ENCODE peak calls at places on chromosomes 16 and 17, in five cellular contexts. G is HCT116, H is A549, C is fibroblast of lung, J is stomach. O is an unnamed sample. For H3K4me1, the result is how much of the 10 kb centered on the place peaks cover.

GRCh38 chr17:63701477-63702222 is 1.7 kb upstream of the LIMD2 start:
- DNase-seq in G (no peak), H (no peak), C (no peak), J (peak), O (peak)

GRCh38 chr16:12794486-12795399 is 8.9 kb downstream of the CPPED1 start:
- DNase-seq in G (no peak), H (no peak), C (no peak), J (no peak), O (no peak)

GRCh38 chr17:65131946-65132345 is 5.2 kb upstream of the RGS9 start:
- DNase-seq in G (no peak), H (peak), C (peak), J (no peak), O (no peak)

GRCh38 chr17:65918921-65919546 is 272.9 kb downstream of the CEP112 start:
- DNase-seq in G (no peak), H (no peak), C (no peak), J (no peak), O (no peak)

GRCh38 chr17:10836145-10836544 is 1.7 kb downstream of the PIRT start:
- DNase-seq in G (no peak), H (no peak), C (no peak), J (no peak), O (no peak)

GRCh38 chr17:79950306-79950705 is 85.4 kb downstream of the TBC1D16 start:
- DNase-seq in G (no peak), H (no peak), C (no peak), J (peak), O (peak)

GRCh38 chr17:68176770-68177169 is 71.1 kb upstream of the AMZ2 start:
- DNase-seq in G (no peak), H (no peak), C (no peak), J (no peak), O (no peak)

GRCh38 chr16:49623501-49624266 is 232.2 kb downstream of the ZNF423 start:
- DNase-seq in G (no peak), H (no peak), C (no peak), J (no peak), O (no peak)

GRCh38 chr16:21526923-21527807 is 72.2 kb upstream of the METTL9 start:
- DNase-seq in G (no peak), H (no peak), C (no peak), J (no peak), O (no peak)

GRCh38 chr17:78804777-78805176 is 22.7 kb upstream of the CYTH1 start:
- DNase-seq in G (no peak), H (no peak), C (no peak), J (no peak), O (no peak)

GRCh38 chr16:6926762-6927161 is 405.9 kb upstream of the RBFOX1 start:
- DNase-seq in G (no peak), H (no peak), C (no peak), J (no peak), O (no peak)

GRCh38 chr17:62188713-62189112 is 123.6 kb upstream of the MED13 start:
- DNase-seq in G (no peak), H (peak), C (no peak), J (peak), O (peak)

GRCh38 chr17:33786478-33786877 is 468.6 kb upstream of the CCL2 start:
- DNase-seq in G (no peak), H (no peak), C (no peak), J (no peak), O (no peak)

GRCh38 chr17:61305024-61305423 is 94.6 kb upstream of the TBX2 start:
- DNase-seq in G (no peak), H (no peak), C (no peak), J (no peak), O (no peak)

GRCh38 chr17:40065041-40065770 is 2.4 kb downstream of the THRA start:
- DNase-seq in G (no peak), H (peak), C (peak), J (no peak), O (peak)

GRCh38 chr17:70636517-70637133 is 467.3 kb downstream of the KCNJ2 start:
- DNase-seq in G (peak), H (peak), C (peak), J (no peak), O (no peak)

GRCh38 chr17:72619976-72620650 is 472.4 kb downstream of the SLC39A11 start:
- DNase-seq in G (no peak), H (no peak), C (no peak), J (no peak), O (no peak)

GRCh38 chr17:28100936-28101335 is 58.5 kb downstream of the NLK start:
- DNase-seq in G (no peak), H (no peak), C (no peak), J (no peak), O (no peak)

GRCh38 chr16:27639588-27640276 is 89.8 kb downstream of the KATNIP start:
- DNase-seq in G (peak), H (peak), C (peak), J (no peak), O (no peak)

GRCh38 chr17:4583206-4583605 is 1.1 kb upstream of the SMTNL2 start:
- DNase-seq in G (no peak), H (no peak), C (no peak), J (no peak), O (no peak)

GRCh38 chr17:78991906-78992532 is 12.3 kb upstream of the LGALS3BP start:
- DNase-seq in G (no peak), H (no peak), C (no peak), J (peak), O (no peak)

GRCh38 chr17:2602597-2603017 is 9.2 kb downstream of the PAFAH1B1 start:
- DNase-seq in G (no peak), H (peak), C (peak), J (no peak), O (no peak)

GRCh38 chr16:83301966-83302365 is 505.8 kb upstream of the HSBP1 start:
- DNase-seq in G (no peak), H (no peak), C (peak), J (no peak), O (no peak)

GRCh38 chr17:28457890-28458289 is 15.6 kb upstream of the SLC13A2 start:
- DNase-seq in G (no peak), H (no peak), C (no peak), J (no peak), O (no peak)

GRCh38 chr17:2712300-2713043 is 908 bp upstream of the CLUH start:
- DNase-seq in G (no peak), H (no peak), C (no peak), J (no peak), O (no peak)

GRCh38 chr17:33038740-33039139 is 47.1 kb downstream of the SPACA3 start:
- DNase-seq in G (peak), H (peak), C (peak), J (no peak), O (no peak)

GRCh38 chr17:60863892-60864673 is 186.4 kb downstream of the BCAS3 start:
- DNase-seq in G (no peak), H (no peak), C (peak), J (no peak), O (no peak)

GRCh38 chr16:61544165-61544564 is 492.1 kb downstream of the CDH8 start:
- DNase-seq in G (no peak), H (no peak), C (no peak), J (no peak), O (no peak)

GRCh38 chr16:31700200-31700529 is 172.5 kb downstream of the AHSP start:
- DNase-seq in G (peak), H (no peak), C (peak), J (no peak), O (no peak)

GRCh38 chr16:63904930-63905329 is 1216.9 kb downstream of the CDH11 start:
- DNase-seq in G (no peak), H (no peak), C (no peak), J (no peak), O (no peak)

GRCh38 chr16:4016648-4017047 is 99.6 kb downstream of the ADCY9 start:
- DNase-seq in G (no peak), H (no peak), C (peak), J (no peak), O (no peak)

GRCh38 chr17:81523139-81524062 is 4.8 kb upstream of the FSCN2 start:
- DNase-seq in G (no peak), H (no peak), C (no peak), J (peak), O (no peak)

GRCh38 chr17:64767269-64767997 is 105.3 kb upstream of the SMURF2 start:
- DNase-seq in G (no peak), H (no peak), C (no peak), J (no peak), O (no peak)

GRCh38 chr17:48143629-48144028 is 36.1 kb downstream of the SNX11 start:
- DNase-seq in G (no peak), H (no peak), C (no peak), J (no peak), O (no peak)

GRCh38 chr17:36946726-36947091 is 2.0 kb upstream of the AATF start:
- DNase-seq in G (no peak), H (no peak), C (no peak), J (no peak), O (no peak)

GRCh38 chr17:82332669-82333278 is 792 bp downstream of the SECTM1 start:
- DNase-seq in G (peak), H (peak), C (peak), J (peak), O (peak)

GRCh38 chr17:64460955-64461354 is 12.0 kb downstream of the MILR1 start:
- DNase-seq in G (no peak), H (no peak), C (no peak), J (no peak), O (no peak)

DNA sequence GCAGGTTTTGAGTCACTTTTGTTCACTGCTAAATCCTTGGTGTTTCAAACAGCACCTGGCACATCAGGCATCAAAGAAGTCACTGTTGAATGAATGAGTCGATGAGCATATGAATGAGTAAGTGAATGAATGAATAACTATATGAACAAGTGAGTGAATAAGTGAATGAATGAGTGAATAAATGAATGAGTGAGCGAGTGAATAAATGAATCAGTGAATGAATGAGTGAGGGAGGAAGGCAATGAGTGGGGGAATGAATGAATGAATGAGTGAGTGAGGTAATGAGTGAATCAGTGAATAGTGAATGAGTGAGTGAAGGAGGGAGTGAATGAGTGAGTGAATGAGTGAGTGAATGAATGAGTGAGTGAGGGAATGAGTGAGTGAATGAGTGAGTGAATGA is 28.8 kb downstream of the TMEM114 start:
- DNase-seq in G (no peak), H (no peak), C (no peak), J (no peak), O (no peak)
- H3K4me3 ChIP-seq in G (no peak), H (no peak), C (no peak), J (no peak), O (no peak)

GRCh38 chr17:57584050-57584551 is 161.0 kb downstream of the CCDC182 start:
- DNase-seq in G (no peak), H (no peak), C (no peak), J (no peak), O (no peak)

GRCh38 chr17:57587201-57587870 is 157.8 kb downstream of the CCDC182 start:
- DNase-seq in G (no peak), H (no peak), C (no peak), J (no peak), O (no peak)

GRCh38 chr17:57588086-57588485 is 157.0 kb downstream of the CCDC182 start:
- DNase-seq in G (no peak), H (no peak), C (peak), J (no peak), O (no peak)

GRCh38 chr17:57585341-57586098 is 159.6 kb downstream of the CCDC182 start:
- DNase-seq in G (no peak), H (no peak), C (no peak), J (no peak), O (no peak)

DNA sequence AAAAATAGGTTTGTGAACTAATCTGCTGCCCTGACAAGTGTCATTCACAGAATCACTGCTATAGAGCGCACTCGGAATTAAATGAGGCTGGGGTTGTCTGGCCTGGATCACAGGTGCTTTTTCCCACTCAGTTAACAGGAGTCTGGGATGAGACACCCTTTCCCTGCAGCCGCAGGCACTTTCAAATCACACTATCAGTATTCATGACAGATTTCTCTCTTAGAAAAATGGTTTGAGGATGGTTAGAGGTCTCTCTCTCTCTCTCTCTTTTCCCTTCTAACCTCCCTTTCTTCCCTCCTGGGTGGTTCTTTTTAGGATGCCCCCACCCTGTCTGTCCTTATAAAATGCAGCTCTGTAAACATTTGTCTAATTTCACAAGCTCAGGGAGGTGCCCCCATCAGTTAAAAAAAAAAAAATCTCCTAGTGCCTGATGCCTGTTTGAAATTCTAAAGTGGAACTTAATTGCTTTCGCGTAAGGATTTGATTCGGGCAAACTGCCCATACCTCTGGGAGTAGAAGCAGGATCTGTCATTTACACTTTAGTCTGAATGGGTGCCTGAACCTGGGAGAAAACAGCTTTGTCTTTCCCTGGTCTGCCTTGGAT is 158.9 kb downstream of the CCDC182 start:
- DNase-seq in G (no peak), H (no peak), C (no peak), J (no peak), O (no peak)
- TF ChIP-seq CTCF in G (no peak), H (no peak), C (no peak), J (no peak), O (no peak)

GRCh38 chr16:69564845-69565610 is 738 bp upstream of the NFAT5 start:
- DNase-seq in G (no peak), H (no peak), C (peak), J (no peak), O (no peak)

GRCh38 chr16:69565611-69566436 is at the start of gene NFAT5:
- DNase-seq in G (peak), H (peak), C (peak), J (peak), O (peak)

GRCh38 chr16:69563605-69564580 is 1.9 kb upstream of the NFAT5 start:
- DNase-seq in G (no peak), H (peak), C (peak), J (no peak), O (peak)

GRCh38 chr16:69566437-69567030 is 768 bp downstream of the NFAT5 start:
- DNase-seq in G (no peak), H (peak), C (peak), J (peak), O (peak)

DNA sequence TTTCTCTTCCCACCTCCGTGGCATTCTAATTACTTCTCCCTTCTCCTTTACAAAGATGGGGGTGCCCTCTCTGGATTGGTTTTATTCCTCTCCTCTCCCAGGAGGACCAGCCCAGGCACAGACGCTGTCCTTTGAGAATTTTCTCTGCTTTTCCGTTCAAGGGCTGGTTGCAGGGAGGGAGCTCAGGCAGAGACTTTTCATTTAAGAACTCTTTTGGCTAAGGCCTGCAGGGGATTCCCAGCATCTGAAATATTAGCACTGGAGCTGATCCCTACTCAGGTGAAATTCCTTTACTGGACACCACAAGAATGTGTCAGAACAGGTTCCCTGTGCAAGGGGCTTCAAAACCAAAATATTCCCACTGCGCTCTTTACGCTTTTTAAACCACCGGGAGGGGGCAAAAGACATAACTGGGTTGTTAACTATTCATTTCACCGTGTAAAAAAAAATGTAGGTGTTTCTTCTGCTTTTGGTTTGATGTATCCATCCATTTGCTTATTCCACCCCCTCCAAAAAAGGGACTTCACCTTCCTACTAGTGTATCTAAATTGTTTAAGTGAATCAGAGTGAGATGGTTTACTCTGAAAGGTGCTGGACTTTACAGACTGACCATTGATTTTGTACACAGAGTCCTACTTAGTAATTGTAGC is 1.4 kb downstream of the NFAT5 start:
- DNase-seq in G (no peak), H (no peak), C (peak), J (no peak), O (no peak)
- H3K4me1 ChIP-seq in G (under half), H (half or more), C (under half), J (half or more), O (under half)

GRCh38 chr16:2967211-2967631 is 1.9 kb upstream of the PAQR4 start:
- DNase-seq in G (no peak), H (no peak), C (no peak), J (no peak), O (no peak)
- H3K4me3 ChIP-seq in G (no peak), H (no peak), C (no peak), J (peak), O (no peak)

DNA sequence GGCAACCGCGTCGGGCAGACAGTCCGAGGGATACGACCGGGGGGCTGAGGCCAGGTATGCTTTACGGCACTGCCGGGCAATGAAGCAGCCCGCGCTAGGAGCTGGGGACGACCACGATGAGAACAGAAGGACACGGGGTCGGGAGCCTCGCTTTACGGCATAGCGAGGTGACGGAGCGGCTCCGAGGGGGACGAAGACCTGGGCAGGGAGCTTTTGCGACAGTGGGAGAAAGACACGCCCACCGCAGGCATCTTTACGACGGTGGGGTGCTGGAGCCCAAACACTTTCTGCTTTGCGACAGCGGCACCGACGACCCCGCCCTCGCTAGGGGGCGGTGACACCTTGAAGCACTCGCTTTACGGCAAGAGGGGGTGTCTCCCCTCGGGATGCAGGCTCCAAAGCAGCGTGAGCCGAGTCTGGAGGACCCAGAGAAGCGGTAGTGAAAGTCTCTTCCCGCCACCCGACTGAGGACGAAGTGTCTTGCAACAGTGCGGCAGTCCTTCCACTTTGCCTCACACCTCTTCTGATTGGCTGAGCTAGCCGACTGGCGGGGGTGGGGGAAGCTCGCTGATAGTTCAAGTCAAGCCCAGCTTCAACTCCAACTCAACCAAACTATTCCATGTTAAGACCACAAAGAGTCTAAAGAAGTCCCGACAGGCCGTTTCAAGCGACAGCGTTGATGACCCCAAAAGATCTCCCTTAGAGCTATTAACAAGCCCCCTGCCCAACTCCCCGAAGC is 394 bp upstream of the NEURL4 start:
- DNase-seq in G (peak), H (peak), C (peak), J (peak), O (peak)
- TF ChIP-seq CTCF in G (no peak), H (no peak), C (no peak), J (no peak), O (no peak)

DNA sequence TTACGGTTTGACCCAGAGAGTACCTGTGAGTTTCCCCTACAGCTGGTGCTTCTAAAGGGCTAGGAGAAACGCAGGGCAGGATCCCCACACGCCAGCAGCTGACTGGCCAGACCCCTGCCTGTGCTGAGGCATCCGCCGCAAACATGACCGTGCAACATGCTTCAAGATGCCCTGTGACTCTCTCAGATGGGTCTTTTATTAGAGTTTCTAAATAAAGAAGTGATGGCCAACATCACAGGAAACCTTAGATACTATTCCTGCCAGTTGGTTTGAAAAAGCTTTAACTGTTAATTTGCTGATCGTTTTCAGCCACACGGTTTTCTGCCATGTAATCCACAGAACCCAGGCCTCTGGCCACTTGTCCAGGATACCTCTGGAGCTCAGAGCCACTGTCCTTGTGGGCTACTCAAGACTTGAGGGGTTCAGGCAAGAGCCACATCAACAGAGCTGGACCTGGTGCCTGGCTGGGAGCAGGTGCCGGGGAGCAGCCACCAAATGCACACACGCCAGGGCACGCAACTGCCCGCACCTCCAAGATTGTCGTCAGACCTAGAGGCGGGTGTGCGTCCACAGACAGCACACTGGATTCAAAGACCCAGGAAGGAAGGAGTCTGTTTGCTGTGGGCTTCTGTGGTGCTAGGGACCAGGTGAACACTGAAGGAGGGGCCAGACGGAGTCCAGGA is 118.4 kb downstream of the ZNF778 start:
- DNase-seq in G (no peak), H (no peak), C (no peak), J (no peak), O (peak)
- H3K4me1 ChIP-seq in G (half or more), H (half or more), C (under half), J (half or more), O (under half)

O was measured in mucosa of descending colon.